ENCODE peak calls at places on chromosomes 16 and 17, in six cellular contexts. One of them, this sample, is unnamed.

GRCh38 chr16:30438835-30439234 is 6.8 kb downstream of the SEPHS2 start:
- DNase-seq in hepatocyte: no peak
- DNase-seq in GM23338: no peak
- DNase-seq in SK-N-SH: no peak
- DNase-seq in PC-9: no peak
- DNase-seq in PC-3: no peak
- DNase-seq in this sample: no peak

GRCh38 chr16:48817032-48817431 is 207.1 kb upstream of the N4BP1 start:
- DNase-seq in hepatocyte: no peak
- DNase-seq in GM23338: no peak
- DNase-seq in SK-N-SH: no peak
- DNase-seq in PC-9: no peak
- DNase-seq in PC-3: no peak
- DNase-seq in this sample: no peak

GRCh38 chr17:3295632-3296031 is 2.5 kb downstream of the OR3A1 start:
- DNase-seq in hepatocyte: no peak
- DNase-seq in GM23338: no peak
- DNase-seq in SK-N-SH: no peak
- DNase-seq in PC-9: no peak
- DNase-seq in PC-3: no peak
- DNase-seq in this sample: no peak

GRCh38 chr16:82236415-82236814 is 66.4 kb upstream of the MPHOSPH6 start:
- DNase-seq in hepatocyte: no peak
- DNase-seq in GM23338: no peak
- DNase-seq in SK-N-SH: no peak
- DNase-seq in PC-9: no peak
- DNase-seq in PC-3: no peak
- DNase-seq in this sample: no peak

GRCh38 chr17:79966681-79967080 is 69.0 kb downstream of the TBC1D16 start:
- DNase-seq in hepatocyte: no peak
- DNase-seq in GM23338: no peak
- DNase-seq in SK-N-SH: no peak
- DNase-seq in PC-9: no peak
- DNase-seq in PC-3: no peak
- DNase-seq in this sample: no peak

GRCh38 chr16:60727856-60728255 is 1308.4 kb downstream of the CDH8 start:
- DNase-seq in hepatocyte: no peak
- DNase-seq in GM23338: no peak
- DNase-seq in SK-N-SH: no peak
- DNase-seq in PC-9: no peak
- DNase-seq in PC-3: no peak
- DNase-seq in this sample: no peak

GRCh38 chr17:43679911-43680310 is 18.2 kb upstream of the MEOX1 start:
- DNase-seq in hepatocyte: no peak
- DNase-seq in GM23338: no peak
- DNase-seq in SK-N-SH: no peak
- DNase-seq in PC-9: no peak
- DNase-seq in PC-3: no peak
- DNase-seq in this sample: no peak

GRCh38 chr16:82081271-82081670 is 46.2 kb downstream of the HSD17B2 start:
- DNase-seq in hepatocyte: no peak
- DNase-seq in GM23338: no peak
- DNase-seq in SK-N-SH: no peak
- DNase-seq in PC-9: no peak
- DNase-seq in PC-3: no peak
- DNase-seq in this sample: no peak

GRCh38 chr17:81980752-81981239 is 3.4 kb downstream of the ASPSCR1 start:
- DNase-seq in hepatocyte: no peak
- DNase-seq in GM23338: no peak
- DNase-seq in SK-N-SH: no peak
- DNase-seq in PC-9: peak; percentile 92
- DNase-seq in PC-3: no peak
- DNase-seq in this sample: no peak

GRCh38 chr17:81520021-81520894 is 7.7 kb upstream of the ACTG1 start:
- DNase-seq in hepatocyte: no peak
- DNase-seq in GM23338: no peak
- DNase-seq in SK-N-SH: no peak
- DNase-seq in PC-9: no peak
- DNase-seq in PC-3: no peak
- DNase-seq in this sample: no peak

GRCh38 chr17:71237903-71238538 is 882.8 kb upstream of the SOX9 start:
- DNase-seq in hepatocyte: peak; percentile 32
- DNase-seq in GM23338: no peak
- DNase-seq in SK-N-SH: peak; percentile 12
- DNase-seq in PC-9: no peak
- DNase-seq in PC-3: peak; percentile 87
- DNase-seq in this sample: peak; percentile 39

GRCh38 chr17:18176152-18176551 is 7.5 kb upstream of the ALKBH5 start:
- DNase-seq in hepatocyte: no peak
- DNase-seq in GM23338: no peak
- DNase-seq in SK-N-SH: no peak
- DNase-seq in PC-9: no peak
- DNase-seq in PC-3: no peak
- DNase-seq in this sample: peak; percentile 69

GRCh38 chr16:80831039-80831438 is 26.6 kb upstream of the CDYL2 start:
- DNase-seq in hepatocyte: no peak
- DNase-seq in GM23338: no peak
- DNase-seq in SK-N-SH: no peak
- DNase-seq in PC-9: no peak
- DNase-seq in PC-3: no peak
- DNase-seq in this sample: no peak

GRCh38 chr16:85056211-85056748 is 28.7 kb downstream of the KIAA0513 start:
- DNase-seq in hepatocyte: no peak
- DNase-seq in GM23338: peak; percentile 56
- DNase-seq in SK-N-SH: peak; percentile 46
- DNase-seq in PC-9: no peak
- DNase-seq in PC-3: no peak
- DNase-seq in this sample: peak; percentile 14

GRCh38 chr17:79587421-79587820 is 23.4 kb downstream of the RBFOX3 start:
- DNase-seq in hepatocyte: no peak
- DNase-seq in GM23338: no peak
- DNase-seq in SK-N-SH: no peak
- DNase-seq in PC-9: no peak
- DNase-seq in PC-3: no peak
- DNase-seq in this sample: no peak

GRCh38 chr17:11692688-11693087 is 94.4 kb downstream of the DNAH9 start:
- DNase-seq in hepatocyte: no peak
- DNase-seq in GM23338: no peak
- DNase-seq in SK-N-SH: no peak
- DNase-seq in PC-9: no peak
- DNase-seq in PC-3: no peak
- DNase-seq in this sample: no peak

GRCh38 chr16:30948087-30948955 is 547 bp upstream of the ORAI3 start:
- DNase-seq in hepatocyte: peak; percentile 99
- DNase-seq in GM23338: peak; percentile 100
- DNase-seq in SK-N-SH: peak; percentile 95
- DNase-seq in PC-9: peak; percentile 92
- DNase-seq in PC-3: peak; percentile 68
- DNase-seq in this sample: no peak

GRCh38 chr16:67247698-67248400 is 568 bp upstream of the FHOD1 start:
- DNase-seq in hepatocyte: no peak
- DNase-seq in GM23338: no peak
- DNase-seq in SK-N-SH: no peak
- DNase-seq in PC-9: no peak
- DNase-seq in PC-3: no peak
- DNase-seq in this sample: no peak

GRCh38 chr16:55711959-55712876 is 56.4 kb downstream of the SLC6A2 start:
- DNase-seq in hepatocyte: peak; percentile 88
- DNase-seq in GM23338: peak; percentile 84
- DNase-seq in SK-N-SH: peak; percentile 61
- DNase-seq in PC-9: peak; percentile 54
- DNase-seq in PC-3: peak; percentile 64
- DNase-seq in this sample: peak; percentile 63

GRCh38 chr16:86818701-86819522 is 240.6 kb downstream of the FOXL1 start:
- DNase-seq in hepatocyte: peak; percentile 30
- DNase-seq in GM23338: no peak
- DNase-seq in SK-N-SH: no peak
- DNase-seq in PC-9: no peak
- DNase-seq in PC-3: no peak
- DNase-seq in this sample: no peak

GRCh38 chr16:73113326-73113720 is 65.4 kb upstream of the ZFHX3 start:
- DNase-seq in hepatocyte: no peak
- DNase-seq in GM23338: no peak
- DNase-seq in SK-N-SH: no peak
- DNase-seq in PC-9: no peak
- DNase-seq in PC-3: no peak
- DNase-seq in this sample: no peak

GRCh38 chr16:79605999-79606398 is 5.5 kb upstream of the MAF start:
- DNase-seq in hepatocyte: peak; percentile 57
- DNase-seq in GM23338: peak; percentile 27
- DNase-seq in SK-N-SH: no peak
- DNase-seq in PC-9: no peak
- DNase-seq in PC-3: peak; percentile 6
- DNase-seq in this sample: no peak

GRCh38 chr17:18247613-18248001 is 10.9 kb downstream of the FLII start:
- DNase-seq in hepatocyte: no peak
- DNase-seq in GM23338: no peak
- DNase-seq in SK-N-SH: no peak
- DNase-seq in PC-9: no peak
- DNase-seq in PC-3: no peak
- DNase-seq in this sample: no peak

GRCh38 chr17:37391146-37391545 is 15.4 kb downstream of the C17orf78 start:
- DNase-seq in hepatocyte: no peak
- DNase-seq in GM23338: no peak
- DNase-seq in SK-N-SH: no peak
- DNase-seq in PC-9: no peak
- DNase-seq in PC-3: no peak
- DNase-seq in this sample: no peak

GRCh38 chr16:75632857-75633256 is 9.8 kb upstream of the ADAT1 start:
- DNase-seq in hepatocyte: peak; percentile 37
- DNase-seq in GM23338: no peak
- DNase-seq in SK-N-SH: no peak
- DNase-seq in PC-9: no peak
- DNase-seq in PC-3: no peak
- DNase-seq in this sample: no peak
- H3K9me2 ChIP-seq in hepatocyte: no peaks in the 10 kb centered on the region
- H3K9me2 ChIP-seq in GM23338: no peaks in the 10 kb centered on the region
- H3K9me2 ChIP-seq in SK-N-SH: no peaks in the 10 kb centered on the region
- H3K9me2 ChIP-seq in PC-9: no peaks in the 10 kb centered on the region
- H3K9me2 ChIP-seq in PC-3: no peaks in the 10 kb centered on the region
- H3K9me2 ChIP-seq in this sample: no peaks in the 10 kb centered on the region

GRCh38 chr17:57440522-57441269 is 184.4 kb downstream of the MSI2 start:
- DNase-seq in hepatocyte: peak; percentile 78
- DNase-seq in GM23338: peak; percentile 81
- DNase-seq in SK-N-SH: peak; percentile 82
- DNase-seq in PC-9: peak; percentile 6
- DNase-seq in PC-3: peak; percentile 70
- DNase-seq in this sample: peak; percentile 66
- H3K4me2 ChIP-seq in hepatocyte: peak overlapping the region; percentile 58
- H3K4me2 ChIP-seq in GM23338: peak overlapping the region; percentile 66
- H3K4me2 ChIP-seq in SK-N-SH: peak overlapping the region; percentile 73
- H3K4me2 ChIP-seq in PC-9: no peak overlapping the region
- H3K4me2 ChIP-seq in PC-3: no peak overlapping the region
- H3K4me2 ChIP-seq in this sample: peak overlapping the region; percentile 65

DNA sequence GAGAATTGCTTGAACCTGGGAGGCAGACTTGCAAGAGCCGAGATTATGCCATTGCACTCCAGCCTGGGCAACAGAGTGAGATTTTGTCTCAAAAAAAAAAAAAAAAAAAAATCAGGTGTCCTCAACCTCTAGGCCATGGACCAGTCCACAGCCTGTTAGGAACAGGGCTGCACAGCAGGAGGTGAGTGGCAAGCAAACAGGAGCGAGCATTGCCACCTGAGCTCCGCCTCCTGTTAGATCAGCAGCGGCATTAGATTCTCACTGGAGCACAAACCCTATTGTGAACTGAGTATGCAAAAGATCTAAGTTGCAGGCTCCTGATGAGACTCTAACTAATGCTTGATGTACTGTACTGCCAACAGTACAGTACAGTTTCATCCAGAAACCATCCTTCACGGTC is 56.4 kb upstream of the DHX40 start:
- DNase-seq in hepatocyte: no peak
- DNase-seq in GM23338: peak; percentile 51
- DNase-seq in SK-N-SH: no peak
- DNase-seq in PC-9: no peak
- DNase-seq in PC-3: no peak
- DNase-seq in this sample: no peak
- H3K9me2 ChIP-seq in hepatocyte: no peaks in the 10 kb centered on the region
- H3K9me2 ChIP-seq in GM23338: peaks cover 3% of the 10 kb centered on the region
- H3K9me2 ChIP-seq in SK-N-SH: no peaks in the 10 kb centered on the region
- H3K9me2 ChIP-seq in PC-9: no peaks in the 10 kb centered on the region
- H3K9me2 ChIP-seq in PC-3: no peaks in the 10 kb centered on the region
- H3K9me2 ChIP-seq in this sample: no peaks in the 10 kb centered on the region

DNA sequence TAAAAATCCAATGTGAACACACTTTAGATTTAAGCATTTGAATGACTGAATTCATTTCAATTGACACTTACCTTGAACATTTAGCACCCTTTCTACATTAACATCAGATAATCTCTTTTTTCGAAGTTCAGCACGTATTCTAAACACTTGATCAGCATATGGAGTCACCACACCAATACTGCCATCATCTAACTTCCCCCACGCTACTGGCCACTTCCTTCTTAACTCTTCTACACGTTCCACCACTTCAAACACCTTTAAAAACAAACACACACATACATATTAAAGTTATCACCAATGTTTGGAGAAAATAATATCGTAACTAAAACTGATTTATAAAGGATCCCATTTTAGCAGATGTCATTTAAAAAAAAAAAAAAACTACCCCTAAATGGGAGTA is 93.5 kb downstream of the CACNG1 start:
- DNase-seq in hepatocyte: no peak
- DNase-seq in GM23338: no peak
- DNase-seq in SK-N-SH: no peak
- DNase-seq in PC-9: no peak
- DNase-seq in PC-3: no peak
- DNase-seq in this sample: no peak
- H3K4me2 ChIP-seq in hepatocyte: no peak overlapping the region
- H3K4me2 ChIP-seq in GM23338: no peak overlapping the region
- H3K4me2 ChIP-seq in SK-N-SH: no peak overlapping the region
- H3K4me2 ChIP-seq in PC-9: no peak overlapping the region
- H3K4me2 ChIP-seq in PC-3: no peak overlapping the region
- H3K4me2 ChIP-seq in this sample: no peak overlapping the region

DNA sequence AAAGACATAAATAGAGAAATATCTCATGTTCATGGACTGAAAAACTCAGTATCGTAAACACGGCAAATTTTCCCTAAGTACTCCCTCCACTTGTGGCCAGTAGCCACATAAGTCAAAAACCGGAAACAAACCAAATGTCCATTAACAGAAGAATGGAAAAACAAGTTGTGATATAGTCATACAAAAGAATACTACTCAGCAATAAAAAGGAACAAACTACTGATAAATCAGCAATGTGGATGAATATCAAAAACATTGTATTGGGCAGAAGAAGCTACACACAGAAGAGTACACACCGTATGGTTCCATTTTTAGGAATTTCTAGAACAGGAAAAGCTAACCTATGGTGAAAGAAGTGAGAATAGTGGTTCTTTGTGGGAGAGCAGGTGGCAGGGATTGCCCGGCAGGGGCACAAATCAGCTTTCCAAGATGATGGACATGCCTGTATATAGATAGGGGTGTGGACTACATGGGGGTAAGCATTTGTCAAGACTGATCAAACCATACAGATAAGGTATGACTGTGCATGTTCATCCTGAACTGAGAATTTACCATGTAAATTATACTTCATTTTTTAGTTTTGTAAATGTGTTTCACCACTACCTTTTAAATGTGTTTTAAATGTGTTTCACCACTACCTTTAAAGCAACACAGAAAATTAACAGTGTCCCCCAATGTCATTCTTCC is 172.8 kb upstream of the CDH5 start:
- DNase-seq in hepatocyte: no peak
- DNase-seq in GM23338: no peak
- DNase-seq in SK-N-SH: no peak
- DNase-seq in PC-9: no peak
- DNase-seq in PC-3: no peak
- DNase-seq in this sample: no peak
- H3K9me2 ChIP-seq in hepatocyte: no peaks in the 10 kb centered on the region
- H3K9me2 ChIP-seq in GM23338: no peaks in the 10 kb centered on the region
- H3K9me2 ChIP-seq in SK-N-SH: no peaks in the 10 kb centered on the region
- H3K9me2 ChIP-seq in PC-9: no peaks in the 10 kb centered on the region
- H3K9me2 ChIP-seq in PC-3: peaks cover 5% of the 10 kb centered on the region
- H3K9me2 ChIP-seq in this sample: no peaks in the 10 kb centered on the region

GRCh38 chr17:5049314-5049819 is 14.1 kb upstream of the SLC52A1 start:
- DNase-seq in hepatocyte: no peak
- DNase-seq in GM23338: no peak
- DNase-seq in SK-N-SH: no peak
- DNase-seq in PC-9: no peak
- DNase-seq in PC-3: no peak
- DNase-seq in this sample: peak; percentile 78
- H3K4me2 ChIP-seq in hepatocyte: no peak overlapping the region
- H3K4me2 ChIP-seq in GM23338: no peak overlapping the region
- H3K4me2 ChIP-seq in SK-N-SH: no peak overlapping the region
- H3K4me2 ChIP-seq in PC-9: no peak overlapping the region
- H3K4me2 ChIP-seq in PC-3: no peak overlapping the region
- H3K4me2 ChIP-seq in this sample: peak overlapping the region; percentile 78

This sample was measured in OCI-LY7.